ENCODE peak calls at places on chromosome 22, in ten cellular contexts. O is colonic mucosa, Y is non-pigmented ciliary epithelial cell, N is mesendoderm, D is dorsolateral prefrontal cortex, F is EH, A is A172, J is epithelial cell of esophagus, B is amniotic epithelial cell, Z is globus pallidus. C is an unnamed sample.

GRCh38 chr22:42414565-42415298 is 17.5 kb downstream of the NFAM1 start:
- DNase-seq in J (no peak), Z (no peak), F (no peak), A (no peak), Y (no peak), D (no peak), N (no peak), B (no peak), O (no peak), C (no peak)

GRCh38 chr22:19337137-19337536 is 45.6 kb upstream of the CLTCL1 start:
- DNase-seq in N (no peak), Z (no peak), O (no peak), A (no peak), B (no peak), J (no peak), F (no peak), D (no peak), Y (no peak), C (no peak)

GRCh38 chr22:36871669-36872081 is 10.9 kb downstream of the NCF4 start:
- DNase-seq in O (no peak), Z (no peak), N (peak), Y (no peak), A (no peak), F (peak), D (no peak), J (peak), B (no peak), C (peak)

GRCh38 chr22:28728621-28729313 is 12.9 kb downstream of the CHEK2 start:
- DNase-seq in J (peak), A (no peak), Z (no peak), D (no peak), N (no peak), F (no peak), O (no peak), B (peak), Y (no peak), C (no peak)

GRCh38 chr22:44192811-44193536 is 12.2 kb downstream of the PARVG start:
- DNase-seq in D (no peak), J (no peak), Y (no peak), O (no peak), F (no peak), B (no peak), N (no peak), A (no peak), Z (no peak), C (no peak)

GRCh38 chr22:29485448-29485847 is 5.4 kb downstream of the NEFH start:
- DNase-seq in O (no peak), B (no peak), Y (no peak), D (no peak), A (no peak), Z (no peak), J (no peak), F (no peak), N (no peak), C (no peak)

GRCh38 chr22:42966389-42966998 is 48.5 kb downstream of the PACSIN2 start:
- DNase-seq in D (no peak), B (no peak), J (no peak), Y (no peak), O (no peak), F (peak), Z (no peak), N (no peak), A (no peak), C (no peak)

GRCh38 chr22:37484115-37485005 is 1.8 kb downstream of the MFNG start:
- DNase-seq in Z (peak), O (peak), D (peak), N (no peak), B (no peak), F (no peak), A (no peak), J (no peak), Y (no peak), C (no peak)

GRCh38 chr22:23591203-23591791 is 11.2 kb upstream of the IGLL1 start:
- DNase-seq in Z (peak), A (peak), J (peak), F (peak), Y (peak), D (peak), B (peak), O (peak), N (peak), C (peak)

GRCh38 chr22:49630448-49630946 is 197.2 kb downstream of the BRD1 start:
- DNase-seq in Y (no peak), D (no peak), J (no peak), A (no peak), Z (no peak), N (no peak), B (no peak), F (no peak), O (no peak), C (no peak)

GRCh38 chr22:46754110-46754799 is 8.2 kb upstream of the TBC1D22A start:
- DNase-seq in D (no peak), B (peak), N (no peak), O (peak), J (peak), F (peak), A (peak), Y (peak), Z (no peak), C (peak)

GRCh38 chr22:17990167-17990566 is 34.2 kb downstream of the MICAL3 start:
- DNase-seq in A (peak), N (no peak), J (no peak), F (peak), D (no peak), Y (no peak), B (peak), Z (no peak), O (no peak), C (no peak)

GRCh38 chr22:44971651-44972362 is 38.0 kb downstream of the PHF21B start:
- DNase-seq in Y (no peak), B (no peak), N (no peak), F (no peak), J (peak), Z (no peak), A (no peak), O (no peak), D (no peak), C (peak)

GRCh38 chr22:40178417-40179409 is 988 bp downstream of the TNRC6B start:
- DNase-seq in D (peak), N (peak), A (no peak), Z (peak), J (peak), O (peak), B (peak), F (peak), Y (no peak), C (no peak)

GRCh38 chr22:49303781-49304461 is 523.8 kb downstream of the BRD1 start:
- DNase-seq in F (no peak), D (peak), A (no peak), Z (no peak), B (no peak), Y (no peak), O (peak), N (no peak), J (no peak), C (no peak)

GRCh38 chr22:25153961-25154685 is 45.5 kb upstream of the CRYBB3 start:
- DNase-seq in O (peak), D (no peak), J (peak), B (peak), F (no peak), A (peak), Z (no peak), N (peak), Y (no peak), C (peak)

GRCh38 chr22:49975543-49976389 is 15.2 kb downstream of the PIM3 start:
- DNase-seq in Z (no peak), F (no peak), Y (no peak), A (no peak), B (peak), O (peak), N (peak), J (no peak), D (no peak), C (no peak)

GRCh38 chr22:50125029-50125428 is 35.2 kb downstream of the MOV10L1 start:
- DNase-seq in N (no peak), B (no peak), O (no peak), F (no peak), Y (no peak), A (no peak), J (no peak), D (no peak), Z (no peak), C (no peak)

GRCh38 chr22:31947296-31947695 is 3.0 kb downstream of the YWHAH start:
- DNase-seq in O (peak), A (no peak), N (peak), D (no peak), Z (no peak), Y (no peak), B (peak), F (peak), J (peak), C (peak)

GRCh38 chr22:19879651-19879995 is 24.9 kb upstream of the GNB1L start:
- DNase-seq in J (no peak), A (no peak), F (peak), D (no peak), N (no peak), Y (no peak), O (no peak), B (no peak), Z (no peak), C (no peak)

GRCh38 chr22:39502789-39503464 is 837 bp downstream of the MIEF1 start:
- DNase-seq in F (peak), A (no peak), N (no peak), D (no peak), J (no peak), O (no peak), Z (no peak), B (no peak), Y (no peak), C (no peak)

GRCh38 chr22:50303515-50303847 is 4.0 kb downstream of the PLXNB2 start:
- DNase-seq in O (no peak), F (no peak), Z (no peak), A (no peak), B (no peak), J (no peak), D (no peak), N (no peak), Y (no peak), C (no peak)

GRCh38 chr22:46941958-46942815 is 179.7 kb downstream of the TBC1D22A start:
- DNase-seq in O (peak), A (peak), Z (no peak), N (no peak), B (no peak), F (peak), Y (no peak), J (no peak), D (no peak), C (no peak)

GRCh38 chr22:24133187-24133965 is 47.9 kb upstream of the SUSD2 start:
- DNase-seq in Y (no peak), A (no peak), F (peak), B (peak), Z (no peak), N (peak), J (no peak), O (no peak), D (no peak), C (no peak)

GRCh38 chr22:24950272-24950902 is 2.1 kb upstream of the KIAA1671 start:
- DNase-seq in Y (no peak), B (peak), A (peak), D (no peak), O (no peak), J (peak), Z (no peak), N (peak), F (peak), C (no peak)

GRCh38 chr22:35582861-35583670 is 34.1 kb downstream of the MB start:
- DNase-seq in A (peak), Y (no peak), N (peak), O (peak), B (peak), Z (peak), F (peak), J (peak), D (peak), C (no peak)

C was measured in foreskin keratinocyte.